ENCODE peak calls at places on chromosomes 7 and 10, in four cellular contexts. V is HFFc6, S is HCT116, T is NCI-H1105 treated with DMSO at 0.1 percent for 48 hours. O is an unnamed sample.
A peak's percentile ranks its signal among the peaks of the same experiment; 100 is the strongest.

GRCh38 chr7:84837405-84837804 is 349.5 kb downstream of the SEMA3D start:
- DNase-seq in S (no peak), V (no peak), T (no peak), O (no peak)

GRCh38 chr7:82375068-82375467 is 68.5 kb downstream of the CACNA2D1 start:
- DNase-seq in S (no peak), T (no peak), V (no peak), O (no peak)

GRCh38 chr7:30556854-30557644 is 37.6 kb upstream of the GARS1 start:
- DNase-seq in V (no peak), T (peak; percentile 60), S (no peak), O (no peak)

GRCh38 chr7:111708072-111708471 is 145.8 kb upstream of the IMMP2L start:
- DNase-seq in V (peak; percentile 19), S (no peak), T (no peak), O (no peak)

GRCh38 chr10:76302936-76303656 is 871.7 kb downstream of the LRMDA start:
- DNase-seq in V (no peak), S (no peak), T (peak; percentile 5), O (no peak)

GRCh38 chr7:15459018-15459621 is 102.7 kb downstream of the AGMO start:
- DNase-seq in V (no peak), S (no peak), T (no peak), O (no peak)

GRCh38 chr7:92489634-92490033 is 11.9 kb upstream of the ERVW-1 start:
- DNase-seq in V (no peak), S (no peak), T (no peak), O (no peak)

GRCh38 chr10:77351386-77351785 is 286.2 kb downstream of the KCNMA1 start:
- DNase-seq in S (no peak), V (peak; percentile 25), T (no peak), O (no peak)

GRCh38 chr10:16777473-16778370 is 39.5 kb downstream of the RSU1 start:
- DNase-seq in S (peak; percentile 19), V (peak; percentile 39), T (peak; percentile 49), O (peak; percentile 7)

GRCh38 chr7:28754027-28754426 is 204.1 kb downstream of the TRIL start:
- DNase-seq in V (peak; percentile 5), T (no peak), S (no peak), O (no peak)

GRCh38 chr7:132733860-132734259 is 157.6 kb upstream of the PLXNA4 start:
- DNase-seq in T (no peak), S (no peak), V (no peak), O (no peak)

GRCh38 chr7:28270536-28270935 is 89.9 kb upstream of the JAZF1 start:
- DNase-seq in T (no peak), S (no peak), V (no peak), O (no peak)

GRCh38 chr10:480928-481551 is 208.4 kb downstream of the DIP2C start:
- DNase-seq in S (no peak), V (no peak), T (peak; percentile 76), O (no peak)

GRCh38 chr7:6012355-6013104 is 3.5 kb downstream of the AIMP2 start:
- DNase-seq in V (peak; percentile 22), S (no peak), T (no peak), O (no peak)

GRCh38 chr7:52735656-52736055 is 299.8 kb upstream of the POM121L12 start:
- DNase-seq in V (no peak), S (no peak), T (no peak), O (no peak)

GRCh38 chr10:22500567-22501369 is 155.5 kb downstream of the SPAG6 start:
- DNase-seq in V (no peak), S (no peak), T (no peak), O (no peak)

GRCh38 chr7:36277247-36277542 is 112.5 kb upstream of the ANLN start:
- DNase-seq in S (no peak), T (no peak), V (no peak), O (no peak)

GRCh38 chr7:149355390-149356048 is 93.5 kb downstream of the ZNF783 start:
- DNase-seq in T (no peak), S (peak; percentile 70), V (peak; percentile 24), O (no peak)

O was measured in HS-27A.